ENCODE peak calls at places on chromosome 2, in five cellular contexts. Q is NCI-H774; A is COR-L47; M is stimulated activated CD4-positive, alpha-beta T cell treated with anti-CD3 and anti-CD28 coated beads, Interleukin-15, amount 100 ng/mL, for 1 hour; N is SK-MEL-5. L is an unnamed sample.

GRCh38 chr2:178331474-178332431 is 119.2 kb downstream of the PRKRA start:
- DNase-seq in Q (no peak), A (no peak), M (no peak), N (no peak), L (no peak)

GRCh38 chr2:112092286-112093041 is 37.4 kb downstream of the TMEM87B start:
- DNase-seq in Q (no peak), A (no peak), M (no peak), N (no peak), L (no peak)

GRCh38 chr2:64624862-64625261 is 28.9 kb downstream of the SERTAD2 start:
- DNase-seq in Q (no peak), A (no peak), M (no peak), N (no peak), L (no peak)

GRCh38 chr2:48137829-48138228 is 231.5 kb upstream of the FBXO11 start:
- DNase-seq in Q (no peak), A (no peak), M (no peak), N (no peak), L (no peak)

GRCh38 chr2:162242586-162243304 is 500 bp downstream of the FAP start:
- DNase-seq in Q (no peak), A (peak), M (no peak), N (no peak), L (peak)

GRCh38 chr2:195559431-195559914 is 97.6 kb upstream of the SLC39A10 start:
- DNase-seq in Q (no peak), A (no peak), M (peak), N (no peak), L (no peak)

GRCh38 chr2:75612108-75612861 is 34.3 kb upstream of the MRPL19 start:
- DNase-seq in Q (no peak), A (no peak), M (no peak), N (no peak), L (no peak)

GRCh38 chr2:181685150-181685688 is 4.9 kb upstream of the NEUROD1 start:
- DNase-seq in Q (peak), A (no peak), M (no peak), N (no peak), L (no peak)

GRCh38 chr2:181231886-181232644 is 225.1 kb upstream of the ITGA4 start:
- DNase-seq in Q (peak), A (no peak), M (no peak), N (no peak), L (no peak)

L was measured in foreskin melanocyte.